ENCODE peak calls at places on chromosomes 11 and 22, in nine cellular contexts. Y is activated T-helper 1 cell treated with anti-CD3 and anti-CD28 coated beads, Interleukin-12 subunit alpha, Interleukin-12 subunit beta, Interleukin-2, Interleukin-4 antibody, amounts not matched to agents 30 ng/mL and 10 ng/mL and 1 ng/mL, durations not matched to agents 14 hours and 24 hours and 36 hours; J is hypothalamus; R is T-helper 17 cell; G is AG09309; V is activated gamma-delta T cell; M is ACHN; H is Calu3; O is ovary. S is an unnamed sample.

GRCh38 chr22:49687333-49687732 is 140.3 kb downstream of the BRD1 start:
- DNase-seq in R (no peak), M (no peak), O (no peak), J (no peak), V (no peak), G (no peak), Y (no peak), H (no peak), S (no peak)

GRCh38 chr11:34208266-34209135 is 103.1 kb downstream of the NAT10 start:
- DNase-seq in R (no peak), V (no peak), J (no peak), H (peak), M (peak), Y (no peak), O (no peak), G (no peak), S (no peak)

GRCh38 chr11:120273432-120273831 is 33.5 kb downstream of the POU2F3 start:
- DNase-seq in H (no peak), R (no peak), V (no peak), Y (no peak), O (no peak), J (no peak), G (peak), M (peak), S (no peak)

GRCh38 chr11:76620471-76620870 is 50.1 kb downstream of the LRRC32 start:
- DNase-seq in H (no peak), G (peak), V (no peak), R (no peak), Y (no peak), M (no peak), J (no peak), O (no peak), S (no peak)

GRCh38 chr11:65205602-65205967 is 23.9 kb downstream of the CAPN1 start:
- DNase-seq in V (no peak), J (no peak), H (no peak), G (no peak), Y (no peak), R (no peak), M (no peak), O (no peak), S (no peak)

GRCh38 chr11:103257360-103257759 is 148.1 kb downstream of the DYNC2H1 start:
- DNase-seq in O (no peak), R (no peak), G (no peak), V (no peak), H (no peak), Y (no peak), M (peak), J (no peak), S (no peak)

GRCh38 chr22:29328566-29329500 is 13.3 kb upstream of the RASL10A start:
- DNase-seq in M (no peak), O (no peak), Y (no peak), G (no peak), R (no peak), H (no peak), J (no peak), V (no peak), S (no peak)

GRCh38 chr11:83835423-83835822 is 549.3 kb upstream of the CCDC90B start:
- DNase-seq in G (no peak), M (no peak), V (no peak), R (no peak), H (no peak), O (no peak), J (no peak), Y (no peak), S (no peak)

GRCh38 chr22:47300698-47301405 is 538.4 kb downstream of the TBC1D22A start:
- DNase-seq in M (no peak), G (no peak), V (no peak), J (no peak), H (no peak), Y (no peak), O (no peak), R (no peak), S (peak)

GRCh38 chr22:26406118-26406517 is 22.9 kb upstream of the ASPHD2 start:
- DNase-seq in O (no peak), V (no peak), H (no peak), J (no peak), M (no peak), R (no peak), G (no peak), Y (no peak), S (no peak)

GRCh38 chr11:130612291-130612802 is 163.9 kb downstream of the ADAMTS15 start:
- DNase-seq in J (no peak), R (no peak), V (no peak), G (no peak), M (no peak), Y (no peak), H (no peak), O (no peak), S (no peak)

GRCh38 chr11:85661972-85662664 is 2.8 kb downstream of the CREBZF start:
- DNase-seq in V (no peak), Y (no peak), J (no peak), R (no peak), M (no peak), H (no peak), O (no peak), G (no peak), S (no peak)

GRCh38 chr11:2257023-2257700 is 13.2 kb downstream of the ASCL2 start:
- DNase-seq in O (peak), R (no peak), V (no peak), J (no peak), G (no peak), H (peak), M (no peak), Y (no peak), S (no peak)

GRCh38 chr11:119843760-119844330 is 114.8 kb upstream of the NECTIN1 start:
- DNase-seq in J (no peak), R (no peak), H (no peak), O (no peak), Y (no peak), G (no peak), V (no peak), M (no peak), S (no peak)

GRCh38 chr11:44611687-44612437 is 46.4 kb downstream of the CD82 start:
- DNase-seq in H (no peak), V (no peak), R (peak), O (no peak), Y (peak), M (no peak), G (no peak), J (no peak), S (no peak)

GRCh38 chr11:134126197-134126822 is 57.4 kb downstream of the JAM3 start:
- DNase-seq in G (peak), O (no peak), V (no peak), J (peak), Y (no peak), M (no peak), H (no peak), R (no peak), S (no peak)

GRCh38 chr11:117828641-117829368 is 4.3 kb upstream of the FXYD2 start:
- DNase-seq in M (peak), R (peak), G (no peak), J (no peak), Y (peak), V (peak), O (peak), H (peak), S (peak)

GRCh38 chr22:47460870-47461269 is 698.4 kb downstream of the TBC1D22A start:
- DNase-seq in V (no peak), H (no peak), O (no peak), G (no peak), R (no peak), M (no peak), J (no peak), Y (no peak), S (no peak)

GRCh38 chr11:35304900-35305299 is 114.5 kb downstream of the SLC1A2 start:
- DNase-seq in R (no peak), M (no peak), V (no peak), H (no peak), O (no peak), Y (no peak), G (no peak), J (no peak), S (no peak)

GRCh38 chr11:128848815-128849455 is 18.2 kb downstream of the KCNJ1 start:
- DNase-seq in Y (peak), V (peak), M (peak), R (peak), G (no peak), O (no peak), J (peak), H (peak), S (peak)

GRCh38 chr11:64569300-64569970 is 21.6 kb upstream of the SLC22A12 start:
- DNase-seq in V (no peak), H (no peak), R (no peak), O (no peak), G (no peak), J (no peak), M (no peak), Y (no peak), S (no peak)

GRCh38 chr11:2482199-2482598 is 37.4 kb downstream of the KCNQ1 start:
- DNase-seq in O (no peak), M (no peak), G (no peak), Y (no peak), J (no peak), V (no peak), R (no peak), H (no peak), S (no peak)

GRCh38 chr11:2860636-2861035 is 24.9 kb downstream of the CDKN1C start:
- DNase-seq in O (no peak), Y (no peak), J (no peak), G (no peak), R (no peak), M (peak), V (no peak), H (peak), S (no peak)

GRCh38 chr11:45960387-45961110 is 38.1 kb downstream of the LARGE2 start:
- DNase-seq in R (no peak), O (no peak), J (no peak), V (no peak), H (no peak), G (no peak), M (no peak), Y (no peak), S (no peak)

GRCh38 chr22:31439805-31440204 is 40.4 kb downstream of the DRG1 start:
- DNase-seq in J (no peak), G (no peak), O (peak), Y (no peak), H (no peak), R (no peak), V (no peak), M (no peak), S (no peak)

GRCh38 chr11:94932503-94932902 is 40.9 kb downstream of the CWC15 start:
- DNase-seq in V (no peak), G (no peak), J (no peak), R (no peak), H (no peak), O (no peak), M (no peak), Y (no peak), S (no peak)

GRCh38 chr11:120632579-120632978 is 121.0 kb downstream of the GRIK4 start:
- DNase-seq in M (no peak), H (no peak), R (no peak), J (no peak), O (no peak), Y (no peak), G (no peak), V (no peak), S (no peak)

GRCh38 chr11:20065040-20065805 is 95.1 kb downstream of the DBX1 start:
- DNase-seq in G (no peak), V (no peak), H (no peak), Y (no peak), O (no peak), M (no peak), J (no peak), R (no peak), S (no peak)

GRCh38 chr11:123973816-123974215 is 3.8 kb downstream of the OR10S1 start:
- DNase-seq in M (no peak), O (no peak), J (no peak), R (no peak), G (peak), Y (no peak), H (no peak), V (no peak), S (no peak)

GRCh38 chr11:94545641-94546470 is 2.1 kb downstream of the FUT4 start:
- DNase-seq in O (no peak), Y (no peak), M (no peak), V (no peak), H (no peak), J (no peak), G (no peak), R (no peak), S (no peak)

GRCh38 chr11:8814209-8814922 is 96.6 kb upstream of the AKIP1 start:
- DNase-seq in Y (no peak), V (no peak), M (peak), J (no peak), O (no peak), H (no peak), G (no peak), R (no peak), S (no peak)

GRCh38 chr11:34830648-34831047 is 85.5 kb downstream of the APIP start:
- DNase-seq in Y (no peak), G (no peak), V (no peak), O (no peak), H (no peak), J (no peak), M (no peak), R (no peak), S (no peak)

GRCh38 chr11:117902001-117902855 is 25.8 kb upstream of the FXYD6 start:
- DNase-seq in J (no peak), R (no peak), G (no peak), H (no peak), M (no peak), O (no peak), V (no peak), Y (no peak), S (peak)

GRCh38 chr11:78000193-78000592 is 5.7 kb upstream of the INTS4 start:
- DNase-seq in R (no peak), M (peak), Y (peak), J (no peak), O (no peak), H (peak), G (peak), V (no peak), S (no peak)

GRCh38 chr11:130139401-130139800 is 20.2 kb upstream of the ST14 start:
- DNase-seq in J (no peak), G (no peak), H (no peak), V (no peak), M (no peak), R (no peak), Y (no peak), O (no peak), S (no peak)